ENCODE peak calls at places on chromosomes 16 and 17, in seven cellular contexts. I, Z, E, K, O, Y and D are unnamed samples.

GRCh38 chr17:14228903-14229302 is 7.8 kb downstream of the CDRT15 start:
- DNase-seq in K (no peak), Z (no peak), O (no peak), I (no peak), E (peak), Y (no peak), D (peak)

GRCh38 chr17:65753348-65753747 is 191.9 kb upstream of the AXIN2 start:
- DNase-seq in K (no peak), I (no peak), E (no peak), Z (no peak), O (no peak), Y (no peak), D (no peak)

GRCh38 chr17:78820841-78821240 is 19.8 kb downstream of the USP36 start:
- DNase-seq in K (no peak), E (no peak), I (no peak), Z (no peak), Y (no peak), O (no peak), D (no peak)

GRCh38 chr16:3595110-3595486 is 16.3 kb downstream of the SLX4 start:
- DNase-seq in I (no peak), E (no peak), Y (no peak), O (no peak), K (no peak), Z (no peak), D (no peak)

GRCh38 chr16:23432176-23433128 is 20.5 kb downstream of the COG7 start:
- DNase-seq in Y (no peak), K (no peak), I (no peak), Z (no peak), O (no peak), E (peak), D (no peak)

GRCh38 chr16:69466547-69466946 is 42.1 kb downstream of the CYB5B start:
- DNase-seq in O (no peak), Z (no peak), E (no peak), Y (no peak), K (no peak), I (no peak), D (no peak)

GRCh38 chr16:56190903-56191806 is at the start of gene GNAO1:
- DNase-seq in Y (peak), K (no peak), I (peak), O (peak), Z (peak), E (peak), D (peak)

GRCh38 chr17:12055889-12056288 is 35.2 kb downstream of the MAP2K4 start:
- DNase-seq in Y (no peak), O (no peak), K (no peak), I (no peak), E (no peak), Z (no peak), D (no peak)

GRCh38 chr16:66899310-66899944 is 19.1 kb downstream of the PDP2 start:
- DNase-seq in K (no peak), O (no peak), I (no peak), Y (no peak), Z (no peak), E (peak), D (peak)

GRCh38 chr16:90018297-90019200 is 707 bp downstream of the DBNDD1 start:
- DNase-seq in Z (no peak), E (no peak), O (peak), I (peak), K (no peak), Y (no peak), D (no peak)

DNA sequence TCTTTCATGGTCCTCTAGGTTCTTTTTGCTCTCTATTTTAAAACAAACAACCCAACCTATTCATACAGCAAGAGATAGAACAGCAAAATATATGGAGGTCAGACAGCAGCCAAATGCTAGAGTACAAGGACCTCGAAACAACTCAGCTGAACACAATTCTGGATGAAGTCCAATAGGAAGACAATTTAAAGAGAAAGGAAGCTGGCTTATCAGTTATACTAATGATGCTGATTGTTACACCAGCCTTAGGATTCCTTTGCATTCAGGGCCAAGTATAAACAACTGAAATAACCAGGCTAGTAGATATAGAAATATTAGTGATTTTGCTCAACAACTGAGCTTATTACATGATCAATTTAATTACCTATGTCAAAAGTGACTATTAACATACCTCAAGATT is 2.5 kb downstream of the SSH2 start:
- DNase-seq in I (no peak), O (no peak), Z (no peak), Y (no peak), K (no peak), E (no peak), D (peak)
- H4K8ac ChIP-seq in I (no peak), O (no peak), Z (no peak), Y (no peak), K (no peak), E (no peak), D (no peak)

DNA sequence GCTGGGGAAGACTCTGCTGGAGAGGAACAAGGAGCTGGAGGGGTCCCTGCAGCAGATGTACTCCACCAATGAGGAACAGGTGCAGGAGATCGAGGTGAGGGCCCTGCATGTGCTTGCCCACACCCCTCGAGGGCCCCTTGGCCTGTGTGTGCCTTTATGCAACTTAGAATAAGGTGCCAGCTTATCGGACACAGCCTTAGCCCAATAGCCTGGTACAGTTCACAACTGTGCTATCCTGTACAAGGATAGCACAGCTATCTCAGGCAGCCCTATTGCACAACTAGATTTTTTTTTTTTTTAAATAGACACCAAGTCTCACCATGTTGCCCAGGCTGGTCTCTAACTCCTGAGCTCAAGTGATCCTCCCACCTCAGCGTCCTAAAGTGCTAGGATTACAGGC is 12.1 kb downstream of the CDR2L start:
- DNase-seq in I (no peak), O (no peak), Y (no peak), K (no peak), Z (no peak), E (no peak), D (no peak)
- H3K18ac ChIP-seq in I (no peak), O (no peak), Y (no peak), K (no peak), Z (no peak), E (no peak), D (no peak)

DNA sequence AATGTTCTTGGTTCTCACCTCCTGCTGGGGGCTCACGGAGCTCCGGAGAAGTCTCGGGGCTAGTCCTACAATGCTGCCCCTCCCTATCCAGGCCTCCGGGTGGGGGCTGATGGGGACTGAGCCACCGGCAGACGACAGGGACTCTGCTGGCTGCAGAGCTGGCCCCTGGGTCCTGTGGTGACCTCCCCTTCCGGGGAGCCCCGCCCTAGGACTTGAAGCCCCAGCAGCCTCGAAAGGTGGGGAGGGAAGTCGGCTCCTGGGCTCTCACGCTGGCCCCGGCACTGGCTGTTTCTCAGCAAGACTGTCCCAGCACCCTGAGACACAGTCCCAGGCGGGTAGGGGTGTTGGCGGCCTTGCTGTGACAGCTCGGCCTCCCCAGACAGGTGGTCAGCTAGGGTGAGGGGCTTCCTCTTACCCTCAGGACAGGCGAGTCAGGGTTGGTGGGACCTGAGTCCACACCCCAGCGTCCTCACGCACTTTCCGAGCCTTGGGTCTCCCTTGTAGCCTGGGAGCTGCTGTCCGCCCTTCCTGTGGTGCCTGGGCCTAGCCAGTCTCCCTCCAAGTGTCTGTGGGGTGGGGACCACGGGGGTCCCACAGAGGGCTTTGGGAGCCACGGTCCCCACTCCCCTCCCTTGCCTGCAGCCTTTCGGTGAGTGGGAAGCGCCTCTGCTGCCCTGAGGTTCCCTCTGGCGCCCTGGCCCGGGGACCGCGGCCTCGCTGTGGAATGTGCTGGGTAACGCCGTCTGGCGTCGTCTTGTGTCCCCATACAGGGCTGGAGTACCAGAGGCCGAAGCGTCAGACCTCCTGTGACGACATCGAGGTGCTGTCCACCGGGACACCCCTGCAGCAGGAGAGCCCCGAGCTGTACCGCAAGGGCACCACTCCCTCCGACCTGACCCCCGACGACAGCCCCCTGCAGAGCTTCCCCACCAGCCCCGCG is 76.6 kb downstream of the KLHDC4 start:
- DNase-seq in Z (no peak), I (no peak), Y (no peak), O (no peak), E (no peak), K (no peak), D (no peak)
- H2BK120ac ChIP-seq in Z (no peak), I (no peak), Y (no peak), O (no peak), E (no peak), K (no peak), D (no peak)

GRCh38 chr17:15941781-15942180 is 3.1 kb upstream of the ADORA2B start:
- DNase-seq in E (no peak), Y (no peak), K (no peak), O (no peak), Z (no peak), I (no peak), D (no peak)
- H4K8ac ChIP-seq in E (no peak), Y (no peak), K (no peak), O (no peak), Z (no peak), I (no peak), D (no peak)

DNA sequence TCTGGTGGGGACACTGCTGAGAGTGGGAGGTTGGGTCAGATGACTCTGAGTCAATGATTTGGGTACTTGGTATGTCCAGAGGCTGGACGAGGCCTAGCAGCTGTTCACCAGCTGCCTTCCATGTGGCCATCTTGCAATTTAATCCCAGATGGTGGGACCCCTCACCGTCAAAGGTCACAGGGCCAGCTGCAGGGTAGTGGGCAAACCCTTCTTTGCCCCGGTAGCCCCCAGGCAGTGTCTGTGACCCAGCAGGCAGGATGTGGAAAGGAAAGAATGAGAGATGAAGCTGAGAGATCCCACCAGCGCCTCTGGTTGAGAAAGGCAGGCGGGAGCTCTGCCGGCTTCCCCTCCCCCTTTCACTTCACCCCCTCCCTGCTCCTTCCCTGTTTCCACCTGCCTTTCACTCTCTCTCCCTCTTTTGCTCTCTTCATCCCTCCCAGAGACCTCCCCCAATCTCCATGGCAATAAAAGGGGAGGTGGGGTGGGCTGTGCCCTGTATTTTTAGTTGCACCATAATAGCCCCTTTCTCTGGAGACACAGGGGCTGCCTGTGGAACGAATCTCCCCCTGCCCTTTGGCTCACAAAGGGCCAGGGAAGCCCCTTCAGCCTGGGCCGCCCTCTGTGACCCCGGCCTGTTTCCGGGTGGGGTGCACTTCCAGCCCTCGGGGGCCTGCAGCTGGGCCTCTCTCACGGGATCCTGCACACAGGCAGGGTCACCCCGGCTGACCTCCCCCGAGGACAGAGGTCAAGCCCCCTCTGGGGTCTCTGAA is 20.2 kb downstream of the CDK5RAP3 start:
- DNase-seq in Y (no peak), K (no peak), O (peak), I (peak), E (peak), Z (peak), D (peak)
- H3K18ac ChIP-seq in Y (no peak), K (peak), O (no peak), I (peak), E (no peak), Z (peak), D (no peak)

GRCh38 chr16:1557576-1557975 is 24.1 kb downstream of the TMEM204 start:
- DNase-seq in I (no peak), Y (no peak), K (no peak), O (no peak), Z (no peak), E (no peak), D (no peak)
- H2BK120ac ChIP-seq in I (no peak), Y (no peak), K (no peak), O (no peak), Z (no peak), E (no peak), D (no peak)